ENCODE peak calls at places on chromosomes 4 and X, in five cellular contexts. Z, X, A, U and L are unnamed samples.

GRCh38 chr4:124199755-124200154 is 512.8 kb downstream of the ANKRD50 start:
- DNase-seq in U (peak; percentile 66), X (no peak), A (no peak), Z (no peak), L (no peak)

GRCh38 chr4:147714575-147715401 is 17.1 kb upstream of the ARHGAP10 start:
- DNase-seq in U (peak; percentile 87), Z (no peak), X (no peak), A (no peak), L (peak; percentile 84)

GRCh38 chrX:6777211-6778002 is 242.5 kb upstream of the VCX3A start:
- DNase-seq in Z (no peak), U (no peak), X (no peak), A (no peak), L (no peak)

GRCh38 chr4:118762146-118762545 is 73.8 kb downstream of the SEC24D start:
- DNase-seq in Z (no peak), U (no peak), A (no peak), X (no peak), L (no peak)

GRCh38 chr4:32440391-32440790 is 1720.2 kb downstream of the PCDH7 start:
- DNase-seq in A (no peak), Z (no peak), U (peak; percentile 3), X (no peak), L (no peak)

GRCh38 chrX:150574824-150575409 is 6.5 kb downstream of the MTM1 start:
- DNase-seq in U (no peak), A (no peak), X (no peak), Z (no peak), L (no peak)

GRCh38 chr4:3291969-3292570 is 751 bp upstream of the RGS12 start:
- DNase-seq in Z (no peak), U (peak; percentile 20), X (peak; percentile 57), A (peak; percentile 94), L (peak; percentile 83)

GRCh38 chrX:85052207-85052606 is 48.5 kb downstream of the APOOL start:
- DNase-seq in X (no peak), Z (no peak), A (no peak), U (peak; percentile 39), L (no peak)

GRCh38 chrX:104195489-104196084 is 29.3 kb downstream of the FAM199X start:
- DNase-seq in A (no peak), X (peak; percentile 44), Z (no peak), U (peak; percentile 40), L (no peak)

GRCh38 chr4:1377606-1378261 is 28.5 kb downstream of the NKX1-1 start:
- DNase-seq in X (no peak), U (no peak), Z (no peak), A (peak; percentile 66), L (no peak)

GRCh38 chrX:96464880-96465558 is 219.6 kb upstream of the DIAPH2 start:
- DNase-seq in X (no peak), A (no peak), Z (no peak), U (no peak), L (no peak)

GRCh38 chr4:116346750-116347149 is 738.6 kb downstream of the TRAM1L1 start:
- DNase-seq in X (no peak), A (no peak), Z (no peak), U (no peak), L (no peak)

GRCh38 chrX:141314441-141314840 is 72.1 kb upstream of the SPANXC start:
- DNase-seq in X (no peak), U (peak; percentile 5), A (no peak), Z (no peak), L (no peak)

GRCh38 chr4:180805101-180805500 is 1438.1 kb upstream of the TENM3 start:
- DNase-seq in Z (no peak), U (no peak), A (no peak), X (no peak), L (no peak)

GRCh38 chr4:53852343-53852742 is 212.1 kb downstream of the CHIC2 start:
- DNase-seq in A (no peak), X (peak; percentile 17), Z (no peak), U (peak; percentile 61), L (no peak)

GRCh38 chr4:154982187-154983047 is 201.3 kb downstream of the RBM46 start:
- DNase-seq in A (no peak), Z (no peak), X (peak; percentile 87), U (peak; percentile 65), L (no peak)

DNA sequence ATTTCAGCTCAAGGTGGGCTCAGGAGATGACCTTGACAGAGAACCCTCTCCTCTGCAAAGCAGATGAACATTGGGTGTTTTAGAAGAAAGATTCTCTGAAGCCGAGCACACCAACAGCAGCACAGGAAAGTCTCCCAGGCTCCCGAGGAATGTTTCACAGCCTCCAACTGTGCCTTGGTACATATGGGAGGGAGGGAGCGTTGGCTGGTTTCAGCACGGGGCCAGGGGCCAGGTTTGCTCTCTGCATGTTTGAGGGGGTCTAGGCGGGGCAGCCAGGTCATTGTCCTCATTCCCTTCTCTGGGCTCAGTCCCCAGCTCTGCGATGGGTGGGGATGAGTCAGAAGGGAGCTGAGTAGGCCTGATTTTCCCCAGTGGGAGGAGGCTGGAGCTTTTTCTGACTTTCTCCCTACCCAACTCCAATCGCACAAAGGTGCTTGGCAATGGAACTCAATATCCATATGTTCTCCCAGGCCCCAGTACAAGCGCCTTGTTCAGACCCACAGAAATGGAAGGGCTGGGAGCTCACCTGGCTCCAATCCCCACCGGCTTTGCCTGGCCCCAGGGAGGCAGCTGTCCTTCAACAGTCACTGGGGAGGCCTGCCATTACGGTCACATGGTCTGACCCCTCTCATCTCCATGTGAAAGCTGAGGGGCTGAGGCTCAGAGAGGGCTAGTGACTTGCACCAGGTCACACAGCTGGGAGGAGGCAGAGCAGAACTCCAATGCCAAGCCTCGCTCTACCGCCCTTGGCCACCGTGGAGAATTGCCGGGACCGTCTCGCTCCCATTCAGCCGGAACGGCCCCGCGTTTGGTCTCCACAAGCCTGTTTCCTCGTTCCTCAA is 108.4 kb upstream of the AFAP1 start:
- DNase-seq in U (no peak), X (peak; percentile 36), A (peak; percentile 48), Z (no peak), L (no peak)
- H3K27me3 ChIP-seq in U (no peaks in the 10 kb centered on the region), X (no peaks in the 10 kb centered on the region), A (no peaks in the 10 kb centered on the region), Z (no peaks in the 10 kb centered on the region), L (no peaks in the 10 kb centered on the region)

DNA sequence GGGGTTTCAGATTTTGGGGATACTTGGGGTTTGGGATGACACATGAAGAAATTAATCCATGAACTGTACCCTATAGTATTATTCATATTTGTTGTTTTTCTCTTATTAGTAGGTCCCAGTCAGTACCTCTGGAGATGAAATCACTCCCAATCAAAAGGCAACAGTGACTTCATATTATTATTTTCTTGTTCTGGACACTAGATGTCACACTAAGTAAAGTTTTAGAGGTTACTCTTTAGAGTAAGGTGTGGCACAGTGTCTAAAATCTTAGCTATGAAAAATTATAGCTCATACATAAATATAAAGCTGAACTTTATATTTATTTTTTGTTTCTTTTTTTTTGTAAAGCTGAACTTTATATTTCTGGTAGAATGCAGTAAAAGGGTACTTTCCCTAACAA is 35.1 kb downstream of the FAM114A1 start:
- DNase-seq in A (no peak), X (peak; percentile 33), U (peak; percentile 43), Z (no peak), L (no peak)
- TF ChIP-seq CTCF in A (peak; percentile 18), X (peak; percentile 51), U (no peak), Z (peak; percentile 71), L (no peak)

GRCh38 chrX:69068295-69069085 is 96.8 kb downstream of the PJA1 start:
- DNase-seq in X (no peak), Z (no peak), A (no peak), U (no peak), L (peak; percentile 50)
- H3K4me1 ChIP-seq in X (no peaks in the 10 kb centered on the region), Z (no peaks in the 10 kb centered on the region), A (peaks cover 3% of the 10 kb centered on the region), U (no peaks in the 10 kb centered on the region), L (no peaks in the 10 kb centered on the region)

DNA sequence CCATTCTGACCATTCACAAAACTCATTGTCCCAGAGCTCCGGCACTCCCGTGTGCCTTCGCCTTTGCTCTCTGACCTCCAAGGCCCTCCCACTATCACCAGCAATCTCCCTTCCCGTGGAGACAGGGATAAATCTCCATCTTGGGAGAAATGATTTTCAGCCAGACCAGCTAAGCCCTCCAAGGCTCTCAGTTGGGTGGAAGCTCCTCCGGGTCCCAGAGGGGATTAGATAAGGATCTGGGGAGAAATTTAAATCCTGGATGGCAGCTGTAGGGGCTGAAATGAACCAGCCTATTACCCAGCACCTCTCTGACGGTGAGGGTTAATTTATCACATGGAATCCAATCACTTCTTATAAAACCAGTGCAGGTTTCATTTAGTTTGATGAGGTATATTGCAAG is 366.2 kb downstream of the FBXW7 start:
- DNase-seq in U (no peak), X (no peak), A (no peak), Z (no peak), L (no peak)
- H3K27me3 ChIP-seq in U (no peaks in the 10 kb centered on the region), X (no peaks in the 10 kb centered on the region), A (no peaks in the 10 kb centered on the region), Z (no peaks in the 10 kb centered on the region), L (no peaks in the 10 kb centered on the region)

DNA sequence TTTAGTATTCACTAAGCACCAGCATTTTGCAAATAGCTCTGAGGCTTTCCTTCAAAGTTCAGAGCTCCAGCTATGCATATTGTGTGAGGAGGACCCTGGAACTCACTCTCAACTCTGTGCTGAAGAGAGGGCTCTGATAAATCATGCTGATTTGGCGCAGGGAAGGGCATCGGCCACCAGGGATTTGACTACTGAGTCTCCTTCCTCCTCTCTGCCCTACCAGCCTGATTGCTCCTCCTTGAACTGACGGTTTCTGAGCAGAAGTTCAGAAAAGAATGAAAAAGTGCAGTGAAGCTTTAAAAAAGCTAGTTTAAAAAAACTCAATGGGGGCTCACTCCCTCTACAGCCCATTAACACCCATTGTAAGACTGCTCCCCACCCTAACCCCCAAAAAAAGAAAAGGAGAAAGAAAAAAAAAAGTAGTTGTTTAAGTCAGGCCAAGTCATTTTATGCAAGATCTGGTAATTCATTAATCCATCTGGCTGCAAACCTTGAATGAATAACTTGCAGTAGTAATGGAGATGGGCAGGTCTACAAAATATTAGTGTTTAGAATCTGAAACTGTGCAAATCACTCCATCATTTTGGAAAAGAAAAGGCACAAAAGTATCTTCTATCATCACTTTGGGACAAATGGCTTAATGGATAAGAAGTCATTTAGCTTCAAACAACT is 13.3 kb downstream of the PPARGC1A start:
- DNase-seq in U (no peak), A (no peak), X (peak; percentile 55), Z (no peak), L (no peak)
- TF ChIP-seq CTCF in U (no peak), A (no peak), X (peak; percentile 11), Z (no peak), L (no peak)

GRCh38 chr4:152687974-152688599 is 8.3 kb upstream of the TMEM154 start:
- DNase-seq in U (no peak), X (no peak), Z (no peak), A (no peak), L (no peak)
- H3K4me1 ChIP-seq in U (no peaks in the 10 kb centered on the region), X (peaks cover 11% of the 10 kb centered on the region), Z (no peaks in the 10 kb centered on the region), A (no peaks in the 10 kb centered on the region), L (no peaks in the 10 kb centered on the region)

GRCh38 chrX:119999087-119999634 is 55.6 kb upstream of the NKAP start:
- DNase-seq in X (peak; percentile 55), A (no peak), U (no peak), Z (no peak), L (no peak)
- H3K27me3 ChIP-seq in X (peaks cover 100% of the 10 kb centered on the region), A (no peaks in the 10 kb centered on the region), U (peaks cover 31% of the 10 kb centered on the region), Z (peaks cover 42% of the 10 kb centered on the region), L (no peaks in the 10 kb centered on the region)

GRCh38 chrX:138847930-138848329 is 136.4 kb upstream of the FGF13 start:
- DNase-seq in X (peak; percentile 2), U (peak; percentile 37), A (no peak), Z (no peak), L (no peak)
- TF ChIP-seq CTCF in X (peak; percentile 19), U (peak; percentile 24), A (no peak), Z (no peak), L (no peak)